ENCODE peak calls at places on chromosomes 13 and 19, in four cellular contexts. F is colonic mucosa, B is body of pancreas, J is upper lobe of right lung. M is an unnamed sample.
A peak's percentile ranks its signal among the peaks of the same experiment; 100 is the strongest.

GRCh38 chr13:100650321-100650720 is 24.3 kb downstream of the TMTC4 start:
- DNase-seq in B (no peak), F (no peak), J (no peak), M (no peak)

GRCh38 chr13:27820524-27821482 is 28.5 kb downstream of the GSX1 start:
- DNase-seq in J (no peak), B (no peak), F (no peak), M (no peak)

GRCh38 chr13:101875717-101876393 is 423.4 kb downstream of the ITGBL1 start:
- DNase-seq in F (no peak), B (no peak), J (no peak), M (no peak)

GRCh38 chr13:108777421-108778420 is 148.3 kb downstream of the MYO16 start:
- DNase-seq in J (no peak), B (no peak), F (no peak), M (no peak)

GRCh38 chr19:510606-511100 is 3.4 kb downstream of the TPGS1 start:
- DNase-seq in J (peak; percentile 91), F (peak; percentile 88), B (peak; percentile 73), M (peak; percentile 86)

GRCh38 chr13:44165895-44166496 is 207.6 kb upstream of the SERP2 start:
- DNase-seq in B (no peak), J (no peak), F (no peak), M (no peak)

GRCh38 chr13:91450913-91451312 is 52.5 kb downstream of the GPC5 start:
- DNase-seq in B (no peak), J (no peak), F (no peak), M (no peak)

GRCh38 chr19:45973564-45974338 is at the start of gene NOVA2:
- DNase-seq in B (peak; percentile 45), J (peak; percentile 76), F (peak; percentile 33), M (peak; percentile 73)

GRCh38 chr13:113860051-113860471 is 3.8 kb downstream of the GAS6 start:
- DNase-seq in J (no peak), F (peak; percentile 85), B (no peak), M (no peak)

GRCh38 chr13:49308104-49308875 is 60.6 kb downstream of the CDADC1 start:
- DNase-seq in B (peak; percentile 89), F (peak; percentile 63), J (peak; percentile 78), M (peak; percentile 64)

GRCh38 chr13:51832471-51833152 is 12.4 kb downstream of the TMEM272 start:
- DNase-seq in J (no peak), B (peak; percentile 31), F (no peak), M (no peak)

GRCh38 chr19:47376589-47377144 is 27.6 kb downstream of the DHX34 start:
- DNase-seq in J (no peak), B (peak; percentile 34), F (no peak), M (no peak)

GRCh38 chr13:25190256-25190655 is 18.2 kb upstream of the AMER2 start:
- DNase-seq in B (no peak), F (no peak), J (no peak), M (no peak)

GRCh38 chr19:55391702-55392615 is 6.2 kb downstream of the RPL28 start:
- DNase-seq in F (no peak), J (no peak), B (no peak), M (no peak)

GRCh38 chr19:28424041-28424440 is 788.9 kb downstream of the UQCRFS1 start:
- DNase-seq in J (no peak), B (no peak), F (no peak), M (no peak)

GRCh38 chr13:37878496-37878895 is 8.9 kb upstream of the TRPC4 start:
- DNase-seq in J (no peak), B (no peak), F (no peak), M (no peak)

GRCh38 chr19:5096536-5096935 is 127.6 kb downstream of the KDM4B start:
- DNase-seq in B (no peak), J (no peak), F (no peak), M (no peak)

GRCh38 chr13:99960663-99961440 is 10.7 kb downstream of the ZIC5 start:
- DNase-seq in F (no peak), B (no peak), J (no peak), M (no peak)

GRCh38 chr13:66312312-66313087 is 917.6 kb downstream of the PCDH9 start:
- DNase-seq in J (no peak), F (peak; percentile 61), B (peak; percentile 37), M (no peak)

GRCh38 chr13:33290421-33290965 is 4.9 kb upstream of the STARD13 start:
- DNase-seq in F (no peak), B (no peak), J (no peak), M (no peak)

GRCh38 chr13:91078093-91078679 is 269.3 kb upstream of the MIR17HG start:
- DNase-seq in F (no peak), B (no peak), J (no peak), M (no peak)

GRCh38 chr13:100461309-100462035 is 127.1 kb downstream of the GGACT start:
- DNase-seq in B (no peak), F (no peak), J (no peak), M (no peak)

GRCh38 chr13:28047784-28048388 is 52.5 kb downstream of the FLT3 start:
- DNase-seq in J (no peak), F (no peak), B (no peak), M (no peak)

GRCh38 chr13:81488021-81488420 is 1147.1 kb upstream of the SPRY2 start:
- DNase-seq in B (no peak), J (no peak), F (no peak), M (no peak)

GRCh38 chr13:112832811-112833210 is 136.2 kb upstream of the MCF2L start:
- DNase-seq in B (no peak), F (no peak), J (no peak), M (no peak)

GRCh38 chr13:98214707-98215106 is 37.6 kb upstream of the RNF113B start:
- DNase-seq in J (no peak), F (peak; percentile 66), B (peak; percentile 61), M (no peak)

GRCh38 chr19:53182202-53182601 is 11.0 kb downstream of the ZNF665 start:
- DNase-seq in B (no peak), J (no peak), F (no peak), M (no peak)

GRCh38 chr13:63345835-63346234 is 1930.2 kb upstream of the PCDH20 start:
- DNase-seq in J (no peak), F (no peak), B (no peak), M (no peak)

DNA sequence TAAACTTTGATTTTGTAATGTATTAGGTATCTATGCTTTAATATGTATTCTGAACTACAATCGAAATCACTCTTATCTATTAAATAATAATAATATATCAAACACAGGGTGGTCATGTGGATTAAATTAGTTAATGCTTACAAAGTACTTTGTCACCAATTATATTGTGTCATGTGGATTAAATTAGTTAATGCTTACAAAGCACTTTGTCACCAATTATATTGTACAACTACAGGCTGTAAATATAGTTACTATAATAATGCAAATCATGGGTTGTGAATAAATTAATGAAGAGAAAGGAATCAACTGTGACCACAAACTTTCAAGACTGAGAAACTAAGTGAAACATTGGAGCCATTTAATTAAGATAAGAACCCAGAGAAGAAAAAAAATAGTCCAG is 1929.1 kb upstream of the PCDH20 start:
- DNase-seq in J (no peak), B (no peak), F (no peak), M (no peak)
- TF ChIP-seq CTCF in J (no peak), B (no peak), F (no peak), M (no peak)

DNA sequence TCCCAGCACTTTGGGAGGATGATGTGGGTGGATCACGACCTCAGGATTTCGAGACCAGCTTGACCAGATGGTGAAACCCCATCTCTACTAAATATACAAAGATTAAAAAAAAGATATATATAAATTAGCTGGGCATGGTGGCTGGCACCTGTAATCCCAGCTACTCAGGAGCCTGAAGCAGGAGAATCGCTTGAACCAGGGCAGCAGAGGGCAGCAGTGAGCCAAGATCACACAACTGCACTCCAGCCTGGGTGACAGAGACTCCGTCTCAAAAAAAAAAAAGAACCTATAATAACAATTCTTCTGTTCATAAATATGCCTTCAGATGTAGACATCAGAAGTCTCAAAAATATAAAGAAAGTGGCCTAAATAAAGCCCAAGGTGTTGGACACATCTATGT is 7.6 kb downstream of the ZNF737 start:
- DNase-seq in B (peak; percentile 17), J (no peak), F (no peak), M (no peak)
- TF ChIP-seq CTCF in B (no peak), J (peak; percentile 32), F (no peak), M (peak; percentile 12)

DNA sequence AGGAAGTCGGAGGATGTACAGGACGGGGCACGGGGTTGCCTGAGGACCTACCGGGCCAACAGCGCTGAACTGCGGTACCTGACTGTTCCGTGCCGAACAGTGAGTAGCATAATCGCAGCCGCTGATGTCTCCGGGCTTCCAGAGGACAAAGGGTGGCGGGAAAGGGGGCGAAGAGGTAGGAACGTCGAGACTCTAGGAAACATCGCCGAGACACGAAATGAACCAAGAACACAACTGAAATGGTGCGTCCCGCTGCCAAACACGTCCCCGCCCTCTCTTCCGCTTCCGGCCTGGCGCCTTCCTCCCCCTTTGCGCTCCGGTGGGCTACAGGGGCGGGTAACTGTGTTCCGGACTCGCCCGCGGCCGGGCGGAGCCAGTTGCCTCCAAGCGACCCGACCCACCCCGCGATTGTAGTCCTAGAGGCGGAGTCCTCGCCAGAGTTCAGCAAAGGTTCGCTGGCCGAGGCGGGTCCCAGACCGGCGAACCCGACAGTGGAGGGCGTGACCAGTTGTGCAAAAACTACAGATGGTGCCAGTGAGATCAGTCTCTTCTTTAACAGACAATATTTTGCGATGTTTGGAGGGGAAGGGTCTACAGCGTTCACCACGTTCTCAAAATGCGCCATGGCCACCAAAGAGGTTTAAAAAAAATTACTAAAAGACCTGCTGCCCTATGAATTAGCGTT is at the start of gene MRPS31:
- DNase-seq in B (peak; percentile 96), J (peak; percentile 98), F (peak; percentile 98), M (peak; percentile 97)
- TF ChIP-seq CTCF in B (no peak), J (no peak), F (no peak), M (no peak)

GRCh38 chr19:41431426-41432386 is 4.5 kb upstream of the B3GNT8 start:
- DNase-seq in F (no peak), J (no peak), B (no peak), M (peak; percentile 57)
- TF ChIP-seq CTCF in F (peak; percentile 15), J (peak; percentile 43), B (no peak), M (peak; percentile 41)

M was measured in lower lobe of right lung.